ENCODE peak calls at places on chromosomes 13 and 19, in seven cellular contexts. X is Caco-2; J is cardiac fibroblast; E is astrocyte of the spinal cord; A is activated CD8-positive, alpha-beta T cell treated with anti-CD3 and anti-CD28 coated beads for 36 hours; L is RWPE1; P is tibial artery. O is an unnamed sample.

GRCh38 chr19:54606230-54606629 is 12.8 kb downstream of the LILRA1 start:
- DNase-seq in X (no peak), J (no peak), E (no peak), A (no peak), L (no peak), P (no peak), O (no peak)

GRCh38 chr13:50400930-50401553 is 385.8 kb downstream of the KCNRG start:
- DNase-seq in X (no peak), J (peak; percentile 74), E (peak; percentile 83), A (no peak), L (peak; percentile 48), P (no peak), O (no peak)

GRCh38 chr13:88802886-88803285 is 1131.7 kb downstream of the SLITRK5 start:
- DNase-seq in X (no peak), J (no peak), E (no peak), A (no peak), L (no peak), P (no peak), O (no peak)

GRCh38 chr13:74290324-74290773 is 156.1 kb upstream of the KLF12 start:
- DNase-seq in X (peak; percentile 40), J (peak; percentile 87), E (peak; percentile 96), A (peak; percentile 63), L (peak; percentile 80), P (no peak), O (no peak)

GRCh38 chr19:28456264-28456663 is 756.7 kb downstream of the UQCRFS1 start:
- DNase-seq in X (no peak), J (no peak), E (no peak), A (peak; percentile 64), L (no peak), P (no peak), O (no peak)

GRCh38 chr13:39942901-39943273 is 287.4 kb downstream of the COG6 start:
- DNase-seq in X (peak; percentile 84), J (peak; percentile 93), E (peak; percentile 70), A (peak; percentile 80), L (peak; percentile 79), P (peak; percentile 77), O (peak; percentile 65)

GRCh38 chr13:110330491-110331001 is 23.5 kb downstream of the COL4A2 start:
- DNase-seq in X (no peak), J (peak; percentile 69), E (peak; percentile 64), A (no peak), L (no peak), P (peak; percentile 60), O (no peak)

GRCh38 chr13:73902296-73902695 is 231.9 kb downstream of the KLF12 start:
- DNase-seq in X (no peak), J (no peak), E (no peak), A (no peak), L (no peak), P (no peak), O (no peak)

GRCh38 chr19:19021115-19021514 is 12.2 kb downstream of the SUGP2 start:
- DNase-seq in X (no peak), J (peak; percentile 67), E (peak; percentile 46), A (no peak), L (no peak), P (no peak), O (no peak)

GRCh38 chr19:10364644-10365043 is 15.7 kb downstream of the TYK2 start:
- DNase-seq in X (no peak), J (no peak), E (no peak), A (no peak), L (no peak), P (no peak), O (no peak)

GRCh38 chr13:35675651-35676050 is 199.2 kb upstream of the MAB21L1 start:
- DNase-seq in X (no peak), J (no peak), E (no peak), A (no peak), L (no peak), P (no peak), O (no peak)

GRCh38 chr19:15891434-15891833 is 6.4 kb downstream of the CYP4F2 start:
- DNase-seq in X (no peak), J (no peak), E (no peak), A (no peak), L (no peak), P (no peak), O (no peak)

GRCh38 chr13:111658150-111659100 is 338.0 kb downstream of the TEX29 start:
- DNase-seq in X (no peak), J (no peak), E (no peak), A (no peak), L (no peak), P (no peak), O (peak; percentile 39)

DNA sequence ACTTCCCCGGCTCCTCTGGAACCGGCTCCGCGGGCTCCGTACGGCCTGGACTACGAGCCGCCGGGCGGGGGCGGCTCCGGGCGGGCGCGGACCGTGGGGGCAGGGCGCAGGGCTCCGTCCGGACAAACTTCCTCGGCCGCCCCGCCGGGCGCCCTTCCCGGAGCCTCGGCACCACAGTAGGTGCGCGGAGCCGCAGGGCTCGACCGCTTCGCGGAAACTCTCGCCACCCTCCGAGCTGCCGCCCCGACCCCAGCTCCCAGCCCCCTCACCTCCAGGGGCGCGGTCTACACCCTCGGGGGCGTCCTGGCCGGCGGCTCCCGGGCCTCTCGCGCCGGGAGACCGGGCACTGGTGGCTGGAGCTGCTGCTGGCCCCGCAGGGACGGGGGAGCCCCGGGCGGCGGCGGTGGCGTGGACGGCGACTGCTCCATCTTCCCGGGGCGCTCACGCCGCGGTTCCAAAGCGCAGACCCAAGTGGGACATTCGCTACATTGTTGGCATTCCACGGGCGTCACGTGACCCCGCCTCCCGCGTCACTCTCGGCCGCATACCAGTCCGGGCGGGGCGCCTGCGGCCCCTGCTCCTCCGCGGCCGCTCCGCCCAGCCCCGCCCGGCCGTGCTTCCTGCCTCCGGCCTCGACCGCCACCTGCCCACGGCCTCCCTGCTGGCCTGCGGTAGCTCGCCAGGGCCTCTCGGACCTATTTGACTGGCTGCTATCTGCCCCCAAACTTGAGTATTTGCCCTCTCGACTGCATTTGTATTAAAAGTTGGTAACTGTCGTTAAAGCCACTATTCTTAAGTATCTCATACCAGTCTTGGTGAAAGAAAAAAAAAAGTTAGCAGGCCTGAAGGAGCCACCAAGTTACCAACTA is at the start of gene LATS2:
- DNase-seq in X (peak; percentile 98), J (peak; percentile 94), E (peak; percentile 95), A (peak; percentile 71), L (peak; percentile 92), P (peak; percentile 98), O (peak; percentile 98)
- TF ChIP-seq CTCF in X (no peak), J (no peak), E (peak; percentile 9), A (no peak), L (peak; percentile 15), P (peak; percentile 35), O (no peak)

GRCh38 chr19:1252818-1253513 is 4.6 kb downstream of the MIDN start:
- DNase-seq in X (no peak), J (peak; percentile 98), E (peak; percentile 99), A (peak; percentile 89), L (peak; percentile 85), P (peak; percentile 98), O (no peak)
- TF ChIP-seq CTCF in X (no peak), J (no peak), E (peak; percentile 24), A (no peak), L (no peak), P (no peak), O (no peak)

GRCh38 chr13:32031815-32032345 is 306 bp downstream of the FRY start:
- DNase-seq in X (no peak), J (no peak), E (no peak), A (no peak), L (no peak), P (no peak), O (no peak)

GRCh38 chr13:32033744-32034143 is 2.2 kb downstream of the FRY start:
- DNase-seq in X (no peak), J (no peak), E (no peak), A (no peak), L (no peak), P (no peak), O (no peak)

GRCh38 chr13:32032780-32033179 is 1.2 kb downstream of the FRY start:
- DNase-seq in X (no peak), J (no peak), E (no peak), A (no peak), L (no peak), P (no peak), O (no peak)

GRCh38 chr13:32029684-32030083 is 1.9 kb upstream of the FRY start:
- DNase-seq in X (no peak), J (no peak), E (no peak), A (no peak), L (no peak), P (no peak), O (no peak)

DNA sequence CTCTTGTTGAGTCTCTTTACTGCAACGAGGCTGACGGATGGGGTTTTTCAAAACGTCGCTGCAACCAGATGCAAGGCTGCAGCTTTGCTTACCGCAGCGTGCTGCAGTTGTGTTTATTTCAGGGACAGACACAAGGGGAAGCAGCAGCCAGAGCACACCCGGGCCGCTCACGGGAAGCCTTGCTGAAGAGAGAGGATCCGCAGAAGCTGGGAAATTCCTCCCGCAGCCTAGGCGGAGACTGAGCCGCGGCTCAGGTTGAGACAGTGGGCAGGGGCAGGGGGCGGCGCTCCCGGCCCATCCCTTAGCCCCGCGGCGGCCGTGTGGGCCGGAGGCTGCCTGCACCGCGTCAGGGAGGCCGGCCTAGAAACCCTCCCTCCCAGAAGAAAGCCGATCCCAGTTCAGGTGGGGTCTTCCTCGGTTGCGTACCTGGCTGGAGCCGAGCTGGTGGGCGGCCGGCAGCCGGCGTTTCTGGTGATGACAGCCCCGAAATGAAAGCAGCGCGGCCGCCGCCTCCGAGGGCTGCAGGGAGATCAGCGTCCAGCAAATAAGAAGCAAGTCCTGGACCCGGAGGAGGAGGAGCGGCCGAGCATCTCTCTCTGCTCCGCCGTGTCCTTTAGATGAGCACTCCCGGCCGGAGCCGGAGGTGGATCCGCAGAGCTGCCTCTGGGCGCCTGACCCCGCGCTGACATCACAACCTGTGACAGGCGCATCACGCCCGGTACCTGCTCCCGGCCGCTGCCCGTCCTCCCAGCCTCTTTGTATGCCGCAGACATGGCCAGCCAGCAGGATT is at the start of gene FRY:
- DNase-seq in X (peak; percentile 87), J (peak; percentile 51), E (peak; percentile 55), A (peak; percentile 54), L (peak; percentile 38), P (peak; percentile 81), O (peak; percentile 75)
- TF ChIP-seq CTCF in X (no peak), J (peak; percentile 27), E (no peak), A (no peak), L (no peak), P (peak; percentile 13), O (no peak)

GRCh38 chr13:31476753-31477152 is 262.6 kb upstream of the RXFP2 start:
- DNase-seq in X (no peak), J (peak; percentile 18), E (peak; percentile 27), A (no peak), L (no peak), P (no peak), O (no peak)
- TF ChIP-seq CTCF in X (peak; percentile 9), J (peak; percentile 13), E (no peak), A (no peak), L (no peak), P (no peak), O (peak; percentile 10)

GRCh38 chr13:68929055-68929454 is 1178.6 kb upstream of the ATXN8OS start:
- DNase-seq in X (no peak), J (no peak), E (no peak), A (no peak), L (no peak), P (no peak), O (no peak)

GRCh38 chr13:68923995-68924394 is 1183.6 kb upstream of the ATXN8OS start:
- DNase-seq in X (no peak), J (no peak), E (no peak), A (no peak), L (no peak), P (no peak), O (no peak)

GRCh38 chr13:68927387-68928026 is 1180.1 kb upstream of the ATXN8OS start:
- DNase-seq in X (peak; percentile 57), J (no peak), E (peak; percentile 44), A (no peak), L (peak; percentile 1), P (no peak), O (peak; percentile 28)
- TF ChIP-seq CTCF in X (peak; percentile 78), J (no peak), E (peak; percentile 69), A (no peak), L (peak; percentile 63), P (no peak), O (peak; percentile 70)